ENCODE peak calls at places on chromosome 12, in four cellular contexts. One of them, this sample, is unnamed.
A peak's percentile ranks its signal among the peaks of the same experiment; 100 is the strongest.

GRCh38 chr12:96246926-96247566 is 52.9 kb downstream of the ELK3 start:
- DNase-seq in breast epithelium: no peak
- DNase-seq in transverse colon: no peak
- DNase-seq in fibroblast of lung: no peak
- DNase-seq in this sample: no peak

GRCh38 chr12:76679778-76680177 is 84.1 kb upstream of the ZDHHC17 start:
- DNase-seq in breast epithelium: no peak
- DNase-seq in transverse colon: no peak
- DNase-seq in fibroblast of lung: peak; percentile 62
- DNase-seq in this sample: no peak

GRCh38 chr12:37543131-37543965 is 773.2 kb upstream of the ALG10B start:
- DNase-seq in breast epithelium: no peak
- DNase-seq in transverse colon: no peak
- DNase-seq in fibroblast of lung: no peak
- DNase-seq in this sample: no peak

GRCh38 chr12:5907812-5908211 is 37.2 kb downstream of the ANO2 start:
- DNase-seq in breast epithelium: no peak
- DNase-seq in transverse colon: no peak
- DNase-seq in fibroblast of lung: no peak
- DNase-seq in this sample: no peak

GRCh38 chr12:96416033-96416790 is 16.0 kb upstream of the CDK17 start:
- DNase-seq in breast epithelium: no peak
- DNase-seq in transverse colon: no peak
- DNase-seq in fibroblast of lung: peak; percentile 76
- DNase-seq in this sample: no peak

GRCh38 chr12:65988596-65988995 is 142.0 kb downstream of the LLPH start:
- DNase-seq in breast epithelium: no peak
- DNase-seq in transverse colon: no peak
- DNase-seq in fibroblast of lung: no peak
- DNase-seq in this sample: no peak

GRCh38 chr12:46617167-46617566 is 208.6 kb downstream of the SLC38A4 start:
- DNase-seq in breast epithelium: peak; percentile 22
- DNase-seq in transverse colon: peak; percentile 14
- DNase-seq in fibroblast of lung: peak; percentile 36
- DNase-seq in this sample: no peak

GRCh38 chr12:15931590-15932053 is 20.5 kb downstream of the DERA start:
- DNase-seq in breast epithelium: no peak
- DNase-seq in transverse colon: no peak
- DNase-seq in fibroblast of lung: no peak
- DNase-seq in this sample: no peak

GRCh38 chr12:108789546-108789945 is 58.2 kb upstream of the CORO1C start:
- DNase-seq in breast epithelium: no peak
- DNase-seq in transverse colon: no peak
- DNase-seq in fibroblast of lung: no peak
- DNase-seq in this sample: no peak
- H3K27ac ChIP-seq in breast epithelium: no peak overlapping the region
- H3K27ac ChIP-seq in transverse colon: peak overlapping the region; percentile 5
- H3K27ac ChIP-seq in fibroblast of lung: no peak overlapping the region
- H3K27ac ChIP-seq in this sample: no peak overlapping the region

GRCh38 chr12:21073129-21073528 is 57.9 kb upstream of the SLCO1B1 start:
- DNase-seq in breast epithelium: no peak
- DNase-seq in transverse colon: no peak
- DNase-seq in fibroblast of lung: peak; percentile 3
- DNase-seq in this sample: no peak
- H3K27ac ChIP-seq in breast epithelium: no peak overlapping the region
- H3K27ac ChIP-seq in transverse colon: no peak overlapping the region
- H3K27ac ChIP-seq in fibroblast of lung: no peak overlapping the region
- H3K27ac ChIP-seq in this sample: no peak overlapping the region

GRCh38 chr12:106342397-106343212 is 14.9 kb upstream of the POLR3B start:
- DNase-seq in breast epithelium: peak; percentile 57
- DNase-seq in transverse colon: peak; percentile 54
- DNase-seq in fibroblast of lung: peak; percentile 76
- DNase-seq in this sample: no peak
- H3K27ac ChIP-seq in breast epithelium: peak overlapping the region; percentile 46
- H3K27ac ChIP-seq in transverse colon: peak overlapping the region; percentile 75
- H3K27ac ChIP-seq in fibroblast of lung: peak overlapping the region; percentile 85
- H3K27ac ChIP-seq in this sample: no peak overlapping the region

DNA sequence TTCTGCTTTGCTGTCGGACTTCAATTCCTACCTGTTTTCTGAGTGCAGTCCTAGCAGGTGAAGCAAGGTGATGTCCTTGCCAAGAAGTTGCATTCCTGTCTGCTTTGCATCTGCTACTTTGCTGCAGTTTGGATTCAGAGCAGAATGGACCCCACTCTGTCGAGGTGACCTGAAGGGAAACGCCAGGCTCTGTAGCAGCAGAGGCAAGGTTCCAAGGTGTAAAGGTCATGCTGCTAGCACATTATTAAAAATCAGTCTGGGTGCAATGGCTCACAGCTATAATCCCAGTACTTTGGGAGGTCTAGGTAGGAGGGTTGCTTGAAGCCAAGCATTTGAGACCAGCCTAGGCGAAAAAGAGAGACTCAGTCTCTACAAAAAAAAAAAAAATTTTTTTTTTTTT is 17.3 kb upstream of the ALDH2 start:
- DNase-seq in breast epithelium: no peak
- DNase-seq in transverse colon: no peak
- DNase-seq in fibroblast of lung: no peak
- DNase-seq in this sample: no peak
- H3K27ac ChIP-seq in breast epithelium: no peak overlapping the region
- H3K27ac ChIP-seq in transverse colon: no peak overlapping the region
- H3K27ac ChIP-seq in fibroblast of lung: no peak overlapping the region
- H3K27ac ChIP-seq in this sample: peak overlapping the region; percentile 48

GRCh38 chr12:79057540-79057939 is 193.0 kb downstream of the SYT1 start:
- DNase-seq in breast epithelium: no peak
- DNase-seq in transverse colon: no peak
- DNase-seq in fibroblast of lung: no peak
- DNase-seq in this sample: no peak
- H3K27ac ChIP-seq in breast epithelium: no peak overlapping the region
- H3K27ac ChIP-seq in transverse colon: no peak overlapping the region
- H3K27ac ChIP-seq in fibroblast of lung: no peak overlapping the region
- H3K27ac ChIP-seq in this sample: no peak overlapping the region

This sample was measured in caudate nucleus.